ENCODE peak calls at places on chromosomes 3 and 15, in five cellular contexts. A, D, V, T and R are unnamed samples.

GRCh38 chr15:71201471-71201870 is 86.2 kb downstream of the THSD4 start:
- DNase-seq in V (no peak), A (no peak), T (peak; percentile 70), D (no peak), R (no peak)

GRCh38 chr3:10557250-10557649 is 51.9 kb upstream of the ATP2B2 start:
- DNase-seq in D (no peak), T (no peak), A (peak; percentile 40), V (no peak), R (no peak)

GRCh38 chr3:47433796-47434195 is 41.9 kb downstream of the SCAP start:
- DNase-seq in D (no peak), T (no peak), A (no peak), V (no peak), R (no peak)

GRCh38 chr3:42509111-42509510 is 6.7 kb downstream of the VIPR1 start:
- DNase-seq in D (peak; percentile 33), A (no peak), T (no peak), V (no peak), R (no peak)

GRCh38 chr3:62659660-62660059 is 215.6 kb downstream of the CADPS start:
- DNase-seq in V (no peak), T (no peak), A (no peak), D (no peak), R (no peak)

GRCh38 chr15:62165029-62165792 is at the start of gene C2CD4B:
- DNase-seq in V (peak; percentile 50), D (peak; percentile 88), T (peak; percentile 78), A (no peak), R (peak; percentile 14)

GRCh38 chr3:52827866-52828376 is 2.6 kb downstream of the ITIH4 start:
- DNase-seq in T (no peak), A (no peak), D (no peak), V (no peak), R (no peak)

GRCh38 chr3:188943591-188943990 is 228.2 kb upstream of the TPRG1 start:
- DNase-seq in A (no peak), D (no peak), T (no peak), V (no peak), R (no peak)

GRCh38 chr3:66983101-66983500 is 15.0 kb upstream of the KBTBD8 start:
- DNase-seq in D (no peak), A (no peak), T (no peak), V (no peak), R (no peak)

GRCh38 chr15:91555307-91555706 is 298.2 kb upstream of the SLCO3A1 start:
- DNase-seq in V (no peak), D (no peak), T (no peak), A (no peak), R (no peak)

GRCh38 chr15:25557916-25558315 is 119.1 kb upstream of the UBE3A start:
- DNase-seq in D (no peak), V (no peak), A (no peak), T (no peak), R (no peak)

GRCh38 chr3:8887435-8888295 is 75.6 kb downstream of the RAD18 start:
- DNase-seq in V (no peak), T (no peak), D (no peak), A (no peak), R (no peak)

GRCh38 chr3:82376883-82377282 is 615.4 kb upstream of the GBE1 start:
- DNase-seq in V (no peak), T (no peak), A (no peak), D (no peak), R (no peak)

GRCh38 chr15:41116872-41117242 is 777 bp upstream of the INO80 start:
- DNase-seq in T (no peak), V (no peak), D (no peak), A (no peak), R (no peak)

GRCh38 chr3:129617381-129618185 is 11.1 kb upstream of the PLXND1 start:
- DNase-seq in D (no peak), T (peak; percentile 62), V (no peak), A (no peak), R (no peak)

GRCh38 chr3:35275768-35276167 is 363.6 kb upstream of the ARPP21 start:
- DNase-seq in A (no peak), T (no peak), V (no peak), D (no peak), R (no peak)

GRCh38 chr15:88661766-88662556 is 23.1 kb downstream of the ISG20 start:
- DNase-seq in A (no peak), D (no peak), V (peak; percentile 30), T (no peak), R (no peak)

GRCh38 chr3:170244566-170244965 is 22.3 kb downstream of the PRKCI start:
- DNase-seq in V (no peak), A (no peak), T (no peak), D (no peak), R (no peak)

GRCh38 chr3:197103766-197104165 is 74.1 kb upstream of the MELTF start:
- DNase-seq in T (no peak), V (no peak), D (no peak), A (no peak), R (no peak)

GRCh38 chr3:71708478-71709098 is 16.6 kb downstream of the EIF4E3 start:
- DNase-seq in T (no peak), V (peak; percentile 17), A (no peak), D (no peak), R (no peak)

GRCh38 chr3:14688525-14688924 is 13.6 kb downstream of the C3orf20 start:
- DNase-seq in T (no peak), D (no peak), A (no peak), V (no peak), R (no peak)

GRCh38 chr15:82894971-82895520 is 57.5 kb downstream of the HOMER2 start:
- DNase-seq in D (no peak), A (no peak), T (no peak), V (no peak), R (no peak)

GRCh38 chr3:123773681-123774431 is 110.3 kb downstream of the MYLK start:
- DNase-seq in V (peak; percentile 55), A (no peak), T (no peak), D (no peak), R (peak; percentile 18)

GRCh38 chr3:94249491-94250079 is 186.7 kb downstream of the NSUN3 start:
- DNase-seq in V (peak; percentile 77), D (peak; percentile 63), T (peak; percentile 75), A (peak; percentile 64), R (peak; percentile 62)

GRCh38 chr3:181709537-181710279 is 2.0 kb upstream of the SOX2 start:
- DNase-seq in V (peak; percentile 73), D (peak; percentile 74), A (no peak), T (peak; percentile 83), R (peak; percentile 68)

GRCh38 chr15:29472901-29473423 is 203.3 kb upstream of the NSMCE3 start:
- DNase-seq in V (no peak), D (no peak), T (no peak), A (no peak), R (no peak)

GRCh38 chr3:122415104-122415744 is 638 bp downstream of the WDR5B start:
- DNase-seq in T (no peak), D (no peak), A (peak; percentile 55), V (peak; percentile 41), R (peak; percentile 14)

GRCh38 chr3:14788644-14789043 is 30.1 kb upstream of the FGD5 start:
- DNase-seq in T (peak; percentile 35), A (no peak), D (peak; percentile 25), V (no peak), R (no peak)

GRCh38 chr3:192651854-192652510 is 75.4 kb downstream of the FGF12 start:
- DNase-seq in D (no peak), T (no peak), A (no peak), V (no peak), R (no peak)

GRCh38 chr3:45771166-45771775 is 25.1 kb downstream of the SLC6A20 start:
- DNase-seq in T (no peak), A (peak; percentile 43), D (no peak), V (no peak), R (no peak)

GRCh38 chr3:125116311-125117069 is 60.7 kb upstream of the HEG1 start:
- DNase-seq in A (no peak), D (no peak), V (peak; percentile 88), T (no peak), R (no peak)

GRCh38 chr15:80580107-80580506 is 115.0 kb upstream of the ABHD17C start:
- DNase-seq in A (no peak), V (peak; percentile 75), T (no peak), D (no peak), R (no peak)

GRCh38 chr3:188092648-188093047 is 61.3 kb upstream of the LPP start:
- DNase-seq in T (no peak), A (no peak), V (no peak), D (no peak), R (no peak)

GRCh38 chr15:57591822-57592367 is at the start of gene MYZAP:
- DNase-seq in V (peak; percentile 22), D (peak; percentile 91), A (no peak), T (peak; percentile 80), R (peak; percentile 65)

GRCh38 chr15:57594479-57594878 is 2.8 kb downstream of the MYZAP start:
- DNase-seq in A (no peak), V (no peak), D (no peak), T (no peak), R (no peak)

GRCh38 chr15:57591237-57591821 is 375 bp upstream of the MYZAP start:
- DNase-seq in V (no peak), T (no peak), D (no peak), A (no peak), R (no peak)

GRCh38 chr15:57592836-57593420 is 1.2 kb downstream of the MYZAP start:
- DNase-seq in A (no peak), D (no peak), V (no peak), T (no peak), R (no peak)

GRCh38 chr15:57592426-57592825 is 722 bp downstream of the MYZAP start:
- DNase-seq in A (no peak), V (no peak), T (no peak), D (no peak), R (no peak)
- H3K27ac ChIP-seq in A (no peak overlapping the region), V (peak overlapping the region; percentile 52), T (peak overlapping the region; percentile 67), D (peak overlapping the region; percentile 75), R (no peak overlapping the region)

GRCh38 chr15:69712999-69713398 is 260.4 kb downstream of the RPLP1 start:
- DNase-seq in T (no peak), D (no peak), A (no peak), V (peak; percentile 29), R (no peak)
- H3K27ac ChIP-seq in T (no peak overlapping the region), D (peak overlapping the region; percentile 11), A (no peak overlapping the region), V (no peak overlapping the region), R (no peak overlapping the region)

GRCh38 chr15:31304736-31305365 is 21.8 kb upstream of the KLF13 start:
- DNase-seq in A (no peak), D (no peak), T (peak; percentile 48), V (no peak), R (no peak)
- H3K27ac ChIP-seq in A (no peak overlapping the region), D (no peak overlapping the region), T (no peak overlapping the region), V (no peak overlapping the region), R (no peak overlapping the region)

DNA sequence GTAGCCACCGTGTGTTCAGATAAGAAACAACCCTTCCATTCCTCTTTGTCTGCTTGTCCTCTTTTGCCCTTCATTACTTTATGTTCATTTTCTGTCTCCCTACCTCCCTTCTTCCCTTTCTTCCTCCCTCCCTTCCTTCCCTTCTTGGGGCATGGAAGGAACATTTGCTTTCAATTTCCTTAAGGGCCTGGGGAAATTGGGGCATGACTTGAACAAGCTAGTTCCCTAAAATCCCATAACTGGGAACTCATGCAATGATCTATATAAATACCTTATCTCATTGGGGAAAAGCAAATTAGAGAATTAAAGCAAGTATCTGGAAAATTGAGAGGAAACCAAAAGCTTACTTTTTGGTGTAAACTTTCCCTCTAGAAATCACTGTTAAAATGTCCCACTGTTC is 35.7 kb downstream of the BOC start:
- DNase-seq in V (no peak), T (no peak), A (no peak), D (no peak), R (no peak)
- H3K27ac ChIP-seq in V (no peak overlapping the region), T (no peak overlapping the region), A (no peak overlapping the region), D (no peak overlapping the region), R (no peak overlapping the region)